ENCODE peak calls at places on chromosomes 7 and 10, in nine cellular contexts. One of them, this sample, is unnamed.

GRCh38 chr7:44693641-44694313 is 54.9 kb upstream of the ZMIZ2 start:
- DNase-seq in left kidney: no peak
- DNase-seq in astrocyte of the cerebellum: peak
- DNase-seq in CD8-positive, alpha-beta memory T cell: no peak
- DNase-seq in activated T-cell treated with anti-CD3 and anti-CD28 coated beads for 1 hour: no peak
- DNase-seq in MV-4-11: no peak
- DNase-seq in RPMI8226: no peak
- DNase-seq in HuH-7.5: no peak
- DNase-seq in BE2C: no peak
- DNase-seq in this sample: no peak

GRCh38 chr7:95141755-95142154 is 182.6 kb downstream of the PON1 start:
- DNase-seq in left kidney: no peak
- DNase-seq in astrocyte of the cerebellum: no peak
- DNase-seq in CD8-positive, alpha-beta memory T cell: no peak
- DNase-seq in activated T-cell treated with anti-CD3 and anti-CD28 coated beads for 1 hour: no peak
- DNase-seq in MV-4-11: no peak
- DNase-seq in RPMI8226: no peak
- DNase-seq in HuH-7.5: no peak
- DNase-seq in BE2C: no peak
- DNase-seq in this sample: no peak

GRCh38 chr7:11298220-11298619 is 324.5 kb downstream of the PHF14 start:
- DNase-seq in left kidney: peak
- DNase-seq in astrocyte of the cerebellum: no peak
- DNase-seq in CD8-positive, alpha-beta memory T cell: no peak
- DNase-seq in activated T-cell treated with anti-CD3 and anti-CD28 coated beads for 1 hour: no peak
- DNase-seq in MV-4-11: no peak
- DNase-seq in RPMI8226: peak
- DNase-seq in HuH-7.5: no peak
- DNase-seq in BE2C: no peak
- DNase-seq in this sample: no peak

GRCh38 chr10:43284341-43284910 is 17.6 kb upstream of the RASGEF1A start:
- DNase-seq in left kidney: peak
- DNase-seq in astrocyte of the cerebellum: no peak
- DNase-seq in CD8-positive, alpha-beta memory T cell: no peak
- DNase-seq in activated T-cell treated with anti-CD3 and anti-CD28 coated beads for 1 hour: no peak
- DNase-seq in MV-4-11: no peak
- DNase-seq in RPMI8226: peak
- DNase-seq in HuH-7.5: no peak
- DNase-seq in BE2C: no peak
- DNase-seq in this sample: peak

GRCh38 chr7:8208661-8209060 is 53.3 kb downstream of the ICA1 start:
- DNase-seq in left kidney: peak
- DNase-seq in astrocyte of the cerebellum: no peak
- DNase-seq in CD8-positive, alpha-beta memory T cell: no peak
- DNase-seq in activated T-cell treated with anti-CD3 and anti-CD28 coated beads for 1 hour: no peak
- DNase-seq in MV-4-11: no peak
- DNase-seq in RPMI8226: no peak
- DNase-seq in HuH-7.5: no peak
- DNase-seq in BE2C: no peak
- DNase-seq in this sample: no peak

GRCh38 chr10:126147866-126148578 is 240.3 kb downstream of the ADAM12 start:
- DNase-seq in left kidney: peak
- DNase-seq in astrocyte of the cerebellum: peak
- DNase-seq in CD8-positive, alpha-beta memory T cell: no peak
- DNase-seq in activated T-cell treated with anti-CD3 and anti-CD28 coated beads for 1 hour: no peak
- DNase-seq in MV-4-11: no peak
- DNase-seq in RPMI8226: no peak
- DNase-seq in HuH-7.5: no peak
- DNase-seq in BE2C: no peak
- DNase-seq in this sample: no peak

GRCh38 chr10:104406715-104407517 is 53.3 kb downstream of the CFAP58 start:
- DNase-seq in left kidney: peak
- DNase-seq in astrocyte of the cerebellum: peak
- DNase-seq in CD8-positive, alpha-beta memory T cell: no peak
- DNase-seq in activated T-cell treated with anti-CD3 and anti-CD28 coated beads for 1 hour: no peak
- DNase-seq in MV-4-11: peak
- DNase-seq in RPMI8226: peak
- DNase-seq in HuH-7.5: no peak
- DNase-seq in BE2C: no peak
- DNase-seq in this sample: peak

GRCh38 chr10:88152720-88153119 is 289.3 kb downstream of the PTEN start:
- DNase-seq in left kidney: no peak
- DNase-seq in astrocyte of the cerebellum: peak
- DNase-seq in CD8-positive, alpha-beta memory T cell: no peak
- DNase-seq in activated T-cell treated with anti-CD3 and anti-CD28 coated beads for 1 hour: no peak
- DNase-seq in MV-4-11: peak
- DNase-seq in RPMI8226: no peak
- DNase-seq in HuH-7.5: no peak
- DNase-seq in BE2C: peak
- DNase-seq in this sample: no peak

GRCh38 chr10:91924212-91925021 is 847 bp downstream of the BTAF1 start:
- DNase-seq in left kidney: no peak
- DNase-seq in astrocyte of the cerebellum: no peak
- DNase-seq in CD8-positive, alpha-beta memory T cell: no peak
- DNase-seq in activated T-cell treated with anti-CD3 and anti-CD28 coated beads for 1 hour: no peak
- DNase-seq in MV-4-11: peak
- DNase-seq in RPMI8226: no peak
- DNase-seq in HuH-7.5: peak
- DNase-seq in BE2C: no peak
- DNase-seq in this sample: no peak

GRCh38 chr7:80542398-80542797 is 30.5 kb upstream of the GNAT3 start:
- DNase-seq in left kidney: no peak
- DNase-seq in astrocyte of the cerebellum: peak
- DNase-seq in CD8-positive, alpha-beta memory T cell: no peak
- DNase-seq in activated T-cell treated with anti-CD3 and anti-CD28 coated beads for 1 hour: no peak
- DNase-seq in MV-4-11: no peak
- DNase-seq in RPMI8226: no peak
- DNase-seq in HuH-7.5: no peak
- DNase-seq in BE2C: no peak
- DNase-seq in this sample: no peak

GRCh38 chr7:116591202-116592040 is 66.6 kb downstream of the CAV1 start:
- DNase-seq in left kidney: peak
- DNase-seq in astrocyte of the cerebellum: no peak
- DNase-seq in CD8-positive, alpha-beta memory T cell: no peak
- DNase-seq in activated T-cell treated with anti-CD3 and anti-CD28 coated beads for 1 hour: no peak
- DNase-seq in MV-4-11: no peak
- DNase-seq in RPMI8226: peak
- DNase-seq in HuH-7.5: no peak
- DNase-seq in BE2C: no peak
- DNase-seq in this sample: no peak

GRCh38 chr10:132570771-132571564 is 33.4 kb downstream of the INPP5A start:
- DNase-seq in left kidney: no peak
- DNase-seq in astrocyte of the cerebellum: no peak
- DNase-seq in CD8-positive, alpha-beta memory T cell: no peak
- DNase-seq in activated T-cell treated with anti-CD3 and anti-CD28 coated beads for 1 hour: no peak
- DNase-seq in MV-4-11: peak
- DNase-seq in RPMI8226: peak
- DNase-seq in HuH-7.5: no peak
- DNase-seq in BE2C: no peak
- DNase-seq in this sample: no peak

GRCh38 chr7:4733936-4734528 is 41.4 kb upstream of the AP5Z1 start:
- DNase-seq in left kidney: no peak
- DNase-seq in astrocyte of the cerebellum: no peak
- DNase-seq in CD8-positive, alpha-beta memory T cell: no peak
- DNase-seq in activated T-cell treated with anti-CD3 and anti-CD28 coated beads for 1 hour: no peak
- DNase-seq in MV-4-11: peak
- DNase-seq in RPMI8226: no peak
- DNase-seq in HuH-7.5: no peak
- DNase-seq in BE2C: no peak
- DNase-seq in this sample: no peak

GRCh38 chr10:10128387-10128786 is 889.3 kb upstream of the CELF2 start:
- DNase-seq in left kidney: no peak
- DNase-seq in astrocyte of the cerebellum: no peak
- DNase-seq in CD8-positive, alpha-beta memory T cell: no peak
- DNase-seq in activated T-cell treated with anti-CD3 and anti-CD28 coated beads for 1 hour: no peak
- DNase-seq in MV-4-11: peak
- DNase-seq in RPMI8226: no peak
- DNase-seq in HuH-7.5: no peak
- DNase-seq in BE2C: no peak
- DNase-seq in this sample: no peak

GRCh38 chr7:17781491-17782215 is 158.6 kb downstream of the SNX13 start:
- DNase-seq in left kidney: no peak
- DNase-seq in astrocyte of the cerebellum: peak
- DNase-seq in CD8-positive, alpha-beta memory T cell: no peak
- DNase-seq in activated T-cell treated with anti-CD3 and anti-CD28 coated beads for 1 hour: no peak
- DNase-seq in MV-4-11: no peak
- DNase-seq in RPMI8226: no peak
- DNase-seq in HuH-7.5: no peak
- DNase-seq in BE2C: no peak
- DNase-seq in this sample: no peak

GRCh38 chr7:105874055-105874454 is 2.3 kb downstream of the ATXN7L1 start:
- DNase-seq in left kidney: no peak
- DNase-seq in astrocyte of the cerebellum: no peak
- DNase-seq in CD8-positive, alpha-beta memory T cell: no peak
- DNase-seq in activated T-cell treated with anti-CD3 and anti-CD28 coated beads for 1 hour: no peak
- DNase-seq in MV-4-11: no peak
- DNase-seq in RPMI8226: no peak
- DNase-seq in HuH-7.5: no peak
- DNase-seq in BE2C: no peak
- DNase-seq in this sample: no peak

GRCh38 chr10:132450825-132451505 is 54.0 kb downstream of the PWWP2B start:
- DNase-seq in left kidney: no peak
- DNase-seq in astrocyte of the cerebellum: no peak
- DNase-seq in CD8-positive, alpha-beta memory T cell: no peak
- DNase-seq in activated T-cell treated with anti-CD3 and anti-CD28 coated beads for 1 hour: no peak
- DNase-seq in MV-4-11: no peak
- DNase-seq in RPMI8226: no peak
- DNase-seq in HuH-7.5: no peak
- DNase-seq in BE2C: peak
- DNase-seq in this sample: no peak

GRCh38 chr10:95499482-95499989 is 61.6 kb downstream of the SORBS1 start:
- DNase-seq in left kidney: no peak
- DNase-seq in astrocyte of the cerebellum: peak
- DNase-seq in CD8-positive, alpha-beta memory T cell: no peak
- DNase-seq in activated T-cell treated with anti-CD3 and anti-CD28 coated beads for 1 hour: no peak
- DNase-seq in MV-4-11: no peak
- DNase-seq in RPMI8226: no peak
- DNase-seq in HuH-7.5: no peak
- DNase-seq in BE2C: no peak
- DNase-seq in this sample: no peak

GRCh38 chr10:104321716-104322415 is 16.4 kb downstream of the ITPRIP start:
- DNase-seq in left kidney: no peak
- DNase-seq in astrocyte of the cerebellum: no peak
- DNase-seq in CD8-positive, alpha-beta memory T cell: no peak
- DNase-seq in activated T-cell treated with anti-CD3 and anti-CD28 coated beads for 1 hour: no peak
- DNase-seq in MV-4-11: no peak
- DNase-seq in RPMI8226: no peak
- DNase-seq in HuH-7.5: no peak
- DNase-seq in BE2C: no peak
- DNase-seq in this sample: no peak

GRCh38 chr7:128197586-128197985 is 43.5 kb upstream of the LEP start:
- DNase-seq in left kidney: no peak
- DNase-seq in astrocyte of the cerebellum: no peak
- DNase-seq in CD8-positive, alpha-beta memory T cell: no peak
- DNase-seq in activated T-cell treated with anti-CD3 and anti-CD28 coated beads for 1 hour: no peak
- DNase-seq in MV-4-11: no peak
- DNase-seq in RPMI8226: no peak
- DNase-seq in HuH-7.5: no peak
- DNase-seq in BE2C: no peak
- DNase-seq in this sample: no peak

GRCh38 chr10:56258378-56258777 is 102.7 kb downstream of the ZWINT start:
- DNase-seq in left kidney: no peak
- DNase-seq in astrocyte of the cerebellum: no peak
- DNase-seq in CD8-positive, alpha-beta memory T cell: no peak
- DNase-seq in activated T-cell treated with anti-CD3 and anti-CD28 coated beads for 1 hour: no peak
- DNase-seq in MV-4-11: peak
- DNase-seq in RPMI8226: no peak
- DNase-seq in HuH-7.5: no peak
- DNase-seq in BE2C: no peak
- DNase-seq in this sample: no peak

GRCh38 chr7:711967-712600 is 14.4 kb upstream of the DNAAF5 start:
- DNase-seq in left kidney: peak
- DNase-seq in astrocyte of the cerebellum: no peak
- DNase-seq in CD8-positive, alpha-beta memory T cell: no peak
- DNase-seq in activated T-cell treated with anti-CD3 and anti-CD28 coated beads for 1 hour: no peak
- DNase-seq in MV-4-11: no peak
- DNase-seq in RPMI8226: no peak
- DNase-seq in HuH-7.5: no peak
- DNase-seq in BE2C: no peak
- DNase-seq in this sample: peak

GRCh38 chr7:101442426-101443070 is 79.9 kb downstream of the COL26A1 start:
- DNase-seq in left kidney: peak
- DNase-seq in astrocyte of the cerebellum: no peak
- DNase-seq in CD8-positive, alpha-beta memory T cell: no peak
- DNase-seq in activated T-cell treated with anti-CD3 and anti-CD28 coated beads for 1 hour: no peak
- DNase-seq in MV-4-11: no peak
- DNase-seq in RPMI8226: no peak
- DNase-seq in HuH-7.5: no peak
- DNase-seq in BE2C: no peak
- DNase-seq in this sample: peak

GRCh38 chr10:5746197-5746596 is 61.6 kb downstream of the TASOR2 start:
- DNase-seq in left kidney: no peak
- DNase-seq in astrocyte of the cerebellum: no peak
- DNase-seq in CD8-positive, alpha-beta memory T cell: no peak
- DNase-seq in activated T-cell treated with anti-CD3 and anti-CD28 coated beads for 1 hour: no peak
- DNase-seq in MV-4-11: no peak
- DNase-seq in RPMI8226: no peak
- DNase-seq in HuH-7.5: no peak
- DNase-seq in BE2C: no peak
- DNase-seq in this sample: no peak

GRCh38 chr10:90175161-90175681 is 473.8 kb downstream of the KIF20B start:
- DNase-seq in left kidney: no peak
- DNase-seq in astrocyte of the cerebellum: no peak
- DNase-seq in CD8-positive, alpha-beta memory T cell: no peak
- DNase-seq in activated T-cell treated with anti-CD3 and anti-CD28 coated beads for 1 hour: no peak
- DNase-seq in MV-4-11: no peak
- DNase-seq in RPMI8226: no peak
- DNase-seq in HuH-7.5: no peak
- DNase-seq in BE2C: no peak
- DNase-seq in this sample: no peak